ENCODE peak calls at places on chromosomes 1 and 21, in seven cellular contexts. S is heart left ventricle, G is sigmoid colon, Y is body of pancreas, N is HepG2, C is spleen, U is gastrocnemius medialis. K is an unnamed sample. For H3K4me1, the result is how much of the 10 kb centered on the place peaks cover.

GRCh38 chr1:232911027-232911599 is 39.3 kb upstream of the NTPCR start:
- DNase-seq in S (no peak), G (no peak), Y (no peak), N (no peak), C (no peak), U (no peak), K (no peak)

GRCh38 chr21:28442624-28443023 is 550.1 kb downstream of the LTN1 start:
- DNase-seq in S (no peak), G (no peak), Y (no peak), N (no peak), C (no peak), U (no peak), K (no peak)

GRCh38 chr1:234400773-234401172 is 27.5 kb downstream of the COA6 start:
- DNase-seq in S (no peak), G (no peak), Y (no peak), N (no peak), C (no peak), U (no peak), K (no peak)

GRCh38 chr1:177849130-177849529 is 120.7 kb downstream of the SEC16B start:
- DNase-seq in S (no peak), G (no peak), Y (no peak), N (no peak), C (no peak), U (no peak), K (no peak)

GRCh38 chr1:98386675-98387440 is 274.7 kb upstream of the SNX7 start:
- DNase-seq in S (no peak), G (no peak), Y (no peak), N (no peak), C (no peak), U (no peak), K (no peak)

GRCh38 chr1:63073530-63074306 is 248.6 kb upstream of the FOXD3 start:
- DNase-seq in S (no peak), G (no peak), Y (peak), N (no peak), C (no peak), U (no peak), K (peak)

GRCh38 chr1:243729956-243730355 is 120.1 kb downstream of the AKT3 start:
- DNase-seq in S (no peak), G (no peak), Y (no peak), N (no peak), C (no peak), U (no peak), K (no peak)

GRCh38 chr1:198686069-198686728 is 47.4 kb downstream of the PTPRC start:
- DNase-seq in S (no peak), G (no peak), Y (no peak), N (peak), C (no peak), U (no peak), K (no peak)

GRCh38 chr21:34996304-34997081 is 52.6 kb downstream of the RUNX1 start:
- DNase-seq in S (no peak), G (peak), Y (no peak), N (no peak), C (no peak), U (peak), K (no peak)

GRCh38 chr21:34997295-34997694 is 51.8 kb downstream of the RUNX1 start:
- DNase-seq in S (no peak), G (no peak), Y (no peak), N (no peak), C (no peak), U (no peak), K (no peak)

GRCh38 chr21:34994646-34995631 is 54.2 kb downstream of the RUNX1 start:
- DNase-seq in S (no peak), G (no peak), Y (no peak), N (no peak), C (no peak), U (no peak), K (no peak)

GRCh38 chr21:34992736-34993135 is 56.4 kb downstream of the RUNX1 start:
- DNase-seq in S (no peak), G (no peak), Y (no peak), N (no peak), C (no peak), U (peak), K (peak)

GRCh38 chr21:34995979-34996303 is 53.2 kb downstream of the RUNX1 start:
- DNase-seq in S (no peak), G (no peak), Y (no peak), N (no peak), C (no peak), U (no peak), K (no peak)
- H3K4me1 ChIP-seq in S (under half), G (under half), Y (under half), N (under half), C (half or more), U (under half), K (under half)

GRCh38 chr1:87328121-87329050 is at the start of gene LMO4:
- DNase-seq in S (peak), G (peak), Y (peak), N (peak), C (peak), U (peak), K (peak)
- TF ChIP-seq POLR2A in S (peak), G (peak), Y (peak), N (peak), C (peak), U (peak), K (peak)

GRCh38 chr1:101199637-101199982 is 37.2 kb upstream of the S1PR1 start:
- DNase-seq in S (no peak), G (no peak), Y (no peak), N (no peak), C (no peak), U (no peak), K (no peak)

GRCh38 chr1:101196668-101197067 is 40.2 kb upstream of the S1PR1 start:
- DNase-seq in S (no peak), G (no peak), Y (no peak), N (no peak), C (no peak), U (no peak), K (no peak)

GRCh38 chr1:101198842-101199636 is 37.8 kb upstream of the S1PR1 start:
- DNase-seq in S (no peak), G (no peak), Y (no peak), N (no peak), C (no peak), U (no peak), K (no peak)

GRCh38 chr1:101203812-101204540 is 32.8 kb upstream of the S1PR1 start:
- DNase-seq in S (peak), G (no peak), Y (no peak), N (no peak), C (no peak), U (no peak), K (no peak)

DNA sequence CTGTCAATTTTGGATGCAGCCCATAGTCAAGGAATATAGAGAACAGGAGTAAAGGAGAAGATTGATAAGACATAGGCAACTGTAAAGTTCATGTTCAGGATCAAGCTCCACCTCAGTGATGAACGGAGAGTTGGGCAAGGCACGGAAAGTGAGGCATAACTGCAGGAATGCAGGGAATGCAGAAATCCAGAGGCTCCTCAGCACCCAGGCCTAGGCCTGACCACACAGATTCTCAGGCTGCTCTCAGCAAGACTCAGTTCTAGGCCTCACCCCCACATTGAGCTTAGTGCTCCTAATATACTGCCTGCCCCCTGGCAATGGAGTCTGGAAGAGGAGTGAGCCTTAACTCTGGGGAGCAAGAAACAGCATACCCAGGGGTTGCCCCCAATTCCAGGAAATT is 36.3 kb upstream of the S1PR1 start:
- DNase-seq in S (no peak), G (no peak), Y (no peak), N (no peak), C (no peak), U (no peak), K (no peak)
- H3K27ac ChIP-seq in S (no peak), G (no peak), Y (no peak), N (no peak), C (no peak), U (no peak), K (no peak)

DNA sequence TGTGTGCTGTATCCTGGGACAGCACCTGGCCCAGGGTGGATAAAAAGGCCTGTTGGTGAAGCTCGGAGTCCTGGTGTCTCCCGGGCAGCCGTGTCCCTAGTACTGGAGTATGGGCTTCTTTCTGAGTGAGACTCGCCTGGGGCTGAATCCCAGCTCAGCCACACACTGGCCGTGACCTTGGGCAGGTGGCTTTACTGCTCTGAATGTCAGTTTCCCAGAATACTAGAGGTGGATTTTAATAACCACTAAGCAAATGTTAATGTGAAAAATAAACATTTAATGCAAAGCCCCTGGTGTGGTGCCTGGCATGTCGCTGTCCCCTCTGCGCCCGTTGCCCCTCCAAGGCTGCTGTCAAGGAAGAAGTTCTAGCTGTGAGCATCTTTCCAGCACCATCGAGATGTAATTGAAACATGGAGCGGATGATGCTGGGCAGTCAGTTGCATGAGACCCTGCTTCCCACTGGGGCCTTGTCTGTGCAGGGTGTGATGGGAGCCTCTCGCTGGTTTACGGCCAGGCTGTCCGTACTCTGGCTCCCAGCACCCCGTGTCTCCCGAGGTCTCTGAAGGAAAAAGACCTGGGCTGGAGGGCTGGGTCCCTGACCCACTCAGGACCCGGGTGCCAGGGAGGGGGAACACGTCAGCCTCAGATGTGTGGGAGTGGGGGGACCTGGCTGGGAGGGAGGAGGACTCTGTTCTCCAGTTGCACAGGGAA is 527.8 kb downstream of the MATN1 start:
- DNase-seq in S (no peak), G (no peak), Y (no peak), N (no peak), C (no peak), U (no peak), K (no peak)
- H3K4me1 ChIP-seq in S (under half), G (under half), Y (under half), N (under half), C (under half), U (under half), K (under half)

GRCh38 chr1:151399890-151400235 is 490 bp downstream of the PSMB4 start:
- DNase-seq in S (no peak), G (no peak), Y (no peak), N (no peak), C (no peak), U (peak), K (peak)
- TF ChIP-seq POLR2A in S (no peak), G (no peak), Y (no peak), N (no peak), C (no peak), U (no peak), K (no peak)

GRCh38 chr1:2512862-2513421 is 13.5 kb downstream of the PANK4 start:
- DNase-seq in S (no peak), G (no peak), Y (no peak), N (no peak), C (no peak), U (no peak), K (no peak)
- H3K27ac ChIP-seq in S (no peak), G (no peak), Y (no peak), N (no peak), C (no peak), U (no peak), K (no peak)

DNA sequence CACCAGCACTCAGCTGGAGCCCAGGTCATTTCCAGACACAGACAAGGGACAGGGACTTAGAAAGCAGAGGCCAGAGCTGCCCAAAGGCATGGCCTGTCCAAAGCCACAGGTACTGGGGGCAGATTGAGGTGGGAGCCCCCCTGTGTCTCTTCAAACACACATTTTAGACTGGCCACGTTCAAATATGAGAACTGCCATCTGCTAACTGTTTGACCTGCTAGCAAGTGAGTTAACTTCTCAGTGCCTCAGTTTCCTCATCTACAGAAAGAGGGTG is 866 bp upstream of the LEFTY2 start:
- DNase-seq in S (no peak), G (no peak), Y (no peak), N (no peak), C (peak), U (no peak), K (no peak)
- H3K4me1 ChIP-seq in S (under half), G (under half), Y (under half), N (under half), C (under half), U (under half), K (under half)

GRCh38 chr1:85582687-85583354 is 2.3 kb downstream of the CCN1 start:
- DNase-seq in S (no peak), G (no peak), Y (no peak), N (no peak), C (no peak), U (no peak), K (no peak)

GRCh38 chr1:85583355-85584263 is 3.0 kb downstream of the CCN1 start:
- DNase-seq in S (no peak), G (no peak), Y (no peak), N (no peak), C (no peak), U (no peak), K (no peak)

GRCh38 chr1:85585845-85586244 is 5.3 kb downstream of the CCN1 start:
- DNase-seq in S (no peak), G (no peak), Y (no peak), N (no peak), C (no peak), U (no peak), K (no peak)

GRCh38 chr1:85584923-85585322 is 4.4 kb downstream of the CCN1 start:
- DNase-seq in S (no peak), G (no peak), Y (no peak), N (no peak), C (no peak), U (no peak), K (no peak)

GRCh38 chr1:85584264-85584781 is 3.8 kb downstream of the CCN1 start:
- DNase-seq in S (no peak), G (no peak), Y (no peak), N (peak), C (no peak), U (no peak), K (no peak)
- TF ChIP-seq POLR2A in S (no peak), G (no peak), Y (peak), N (peak), C (peak), U (no peak), K (no peak)

GRCh38 chr1:36136535-36136934 is 11.5 kb upstream of the COL8A2 start:
- DNase-seq in S (peak), G (no peak), Y (no peak), N (no peak), C (no peak), U (peak), K (peak)
- H3K27ac ChIP-seq in S (peak), G (peak), Y (no peak), N (no peak), C (peak), U (peak), K (peak)

K was measured in thyroid gland.